ENCODE peak calls at places on chromosome 18, in five cellular contexts. One of them, this sample, is unnamed.

GRCh38 chr18:72652990-72653593 is 109.0 kb upstream of the CBLN2 start:
- DNase-seq in OCI-LY7: peak
- DNase-seq in neural progenitor cell: peak
- DNase-seq in HCT116: no peak
- DNase-seq in SK-N-SH: peak
- DNase-seq in this sample: peak

GRCh38 chr18:54205951-54206350 is 18.5 kb downstream of the MBD2 start:
- DNase-seq in HCT116: no peak
- DNase-seq in neural progenitor cell: no peak
- DNase-seq in OCI-LY7: no peak
- DNase-seq in SK-N-SH: no peak
- DNase-seq in this sample: no peak

GRCh38 chr18:49560277-49561126 is 1.4 kb upstream of the LIPG start:
- DNase-seq in HCT116: no peak
- DNase-seq in SK-N-SH: peak
- DNase-seq in neural progenitor cell: peak
- DNase-seq in OCI-LY7: no peak
- DNase-seq in this sample: no peak

GRCh38 chr18:9218052-9218451 is 81.5 kb downstream of the ANKRD12 start:
- DNase-seq in neural progenitor cell: no peak
- DNase-seq in HCT116: no peak
- DNase-seq in SK-N-SH: no peak
- DNase-seq in OCI-LY7: no peak
- DNase-seq in this sample: no peak

GRCh38 chr18:56975276-56975675 is 171.6 kb upstream of the BOD1L2 start:
- DNase-seq in OCI-LY7: no peak
- DNase-seq in SK-N-SH: no peak
- DNase-seq in neural progenitor cell: no peak
- DNase-seq in HCT116: no peak
- DNase-seq in this sample: no peak

GRCh38 chr18:63316612-63317555 is 2.7 kb downstream of the BCL2 start:
- DNase-seq in SK-N-SH: no peak
- DNase-seq in neural progenitor cell: no peak
- DNase-seq in OCI-LY7: no peak
- DNase-seq in HCT116: no peak
- DNase-seq in this sample: peak

GRCh38 chr18:8721716-8722115 is 16.4 kb downstream of the MTCL1 start:
- DNase-seq in HCT116: peak
- DNase-seq in OCI-LY7: no peak
- DNase-seq in neural progenitor cell: no peak
- DNase-seq in SK-N-SH: no peak
- DNase-seq in this sample: no peak

GRCh38 chr18:25392199-25392598 is 40.2 kb upstream of the ZNF521 start:
- DNase-seq in neural progenitor cell: no peak
- DNase-seq in OCI-LY7: no peak
- DNase-seq in HCT116: no peak
- DNase-seq in SK-N-SH: no peak
- DNase-seq in this sample: no peak

GRCh38 chr18:10453885-10454772 is at the start of gene APCDD1:
- DNase-seq in neural progenitor cell: peak
- DNase-seq in HCT116: no peak
- DNase-seq in OCI-LY7: no peak
- DNase-seq in SK-N-SH: peak
- DNase-seq in this sample: no peak

DNA sequence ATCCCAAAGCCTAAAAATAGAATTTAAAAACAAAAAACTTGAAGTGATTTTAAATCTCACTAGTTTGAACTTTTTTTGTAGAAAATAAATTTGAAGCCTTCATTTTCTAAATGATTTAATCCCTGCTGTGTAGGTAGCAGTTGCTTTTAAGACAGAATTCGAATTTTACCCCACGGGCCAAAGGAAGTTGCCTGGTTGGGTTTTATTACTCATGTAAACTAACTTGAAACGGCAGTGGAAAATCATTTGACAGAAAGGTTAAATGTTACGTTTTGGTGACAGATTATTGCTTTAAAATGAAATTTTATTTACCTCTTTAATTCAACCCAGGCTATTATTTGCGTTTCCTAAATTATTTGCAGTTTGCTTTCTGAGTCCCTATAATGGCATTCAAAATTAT is 2.0 kb downstream of the MAPRE2 start:
- DNase-seq in neural progenitor cell: no peak
- DNase-seq in OCI-LY7: no peak
- DNase-seq in SK-N-SH: no peak
- DNase-seq in HCT116: no peak
- DNase-seq in this sample: no peak
- H3K4me3 ChIP-seq in neural progenitor cell: peak
- H3K4me3 ChIP-seq in OCI-LY7: peak
- H3K4me3 ChIP-seq in SK-N-SH: no peak
- H3K4me3 ChIP-seq in HCT116: no peak
- H3K4me3 ChIP-seq in this sample: no peak

GRCh38 chr18:36354989-36355388 is 57.5 kb downstream of the FHOD3 start:
- DNase-seq in HCT116: no peak
- DNase-seq in neural progenitor cell: no peak
- DNase-seq in SK-N-SH: no peak
- DNase-seq in OCI-LY7: no peak
- DNase-seq in this sample: no peak
- TF ChIP-seq CTCF in HCT116: no peak
- TF ChIP-seq CTCF in neural progenitor cell: no peak
- TF ChIP-seq CTCF in SK-N-SH: no peak
- TF ChIP-seq CTCF in OCI-LY7: no peak
- TF ChIP-seq CTCF in this sample: no peak

GRCh38 chr18:48023334-48024008 is 93.0 kb upstream of the SMAD2 start:
- DNase-seq in OCI-LY7: peak
- DNase-seq in HCT116: peak
- DNase-seq in SK-N-SH: peak
- DNase-seq in neural progenitor cell: peak
- DNase-seq in this sample: peak
- TF ChIP-seq EZH2phosphoT487 in OCI-LY7: no peak
- TF ChIP-seq EZH2phosphoT487 in HCT116: no peak
- TF ChIP-seq EZH2phosphoT487 in SK-N-SH: no peak
- TF ChIP-seq EZH2phosphoT487 in neural progenitor cell: no peak
- TF ChIP-seq EZH2phosphoT487 in this sample: no peak

GRCh38 chr18:13178197-13178596 is 40.4 kb upstream of the LDLRAD4 start:
- DNase-seq in HCT116: no peak
- DNase-seq in neural progenitor cell: no peak
- DNase-seq in OCI-LY7: no peak
- DNase-seq in SK-N-SH: no peak
- DNase-seq in this sample: no peak
- H3K4me3 ChIP-seq in HCT116: no peak
- H3K4me3 ChIP-seq in neural progenitor cell: no peak
- H3K4me3 ChIP-seq in OCI-LY7: no peak
- H3K4me3 ChIP-seq in SK-N-SH: no peak
- H3K4me3 ChIP-seq in this sample: no peak

GRCh38 chr18:13680612-13681011 is 45.7 kb downstream of the FAM210A start:
- DNase-seq in SK-N-SH: peak
- DNase-seq in HCT116: peak
- DNase-seq in OCI-LY7: no peak
- DNase-seq in neural progenitor cell: peak
- DNase-seq in this sample: no peak
- TF ChIP-seq CTCF in SK-N-SH: peak
- TF ChIP-seq CTCF in HCT116: no peak
- TF ChIP-seq CTCF in OCI-LY7: peak
- TF ChIP-seq CTCF in neural progenitor cell: peak
- TF ChIP-seq CTCF in this sample: peak

This sample was measured in MM.1S.